ENCODE peak calls at places on chromosomes 6 and 20, in seven cellular contexts. One of them, this sample, is unnamed.

GRCh38 chr6:131733376-131734016 is 22.7 kb upstream of the CTAGE9 start:
- DNase-seq in T-helper 17 cell: no peak
- DNase-seq in D341Med: no peak
- DNase-seq in stimulated activated naive CD8-positive, alpha-beta T cell treated with anti-CD3 and anti-CD28 coated beads, Interleukin-15, amount 100 ng/mL, for 72 hours: no peak
- DNase-seq in activated naive CD4-positive, alpha-beta T cell: no peak
- DNase-seq in PC-3: no peak
- DNase-seq in type B pancreatic cell: no peak
- DNase-seq in this sample: no peak

GRCh38 chr6:98847767-98848538 is 13.6 kb downstream of the POU3F2 start:
- DNase-seq in type B pancreatic cell: peak
- DNase-seq in D341Med: no peak
- DNase-seq in PC-3: no peak
- DNase-seq in activated naive CD4-positive, alpha-beta T cell: no peak
- DNase-seq in T-helper 17 cell: no peak
- DNase-seq in stimulated activated naive CD8-positive, alpha-beta T cell treated with anti-CD3 and anti-CD28 coated beads, Interleukin-15, amount 100 ng/mL, for 72 hours: no peak
- DNase-seq in this sample: no peak

GRCh38 chr6:168927026-168927425 is 326.6 kb downstream of the THBS2 start:
- DNase-seq in activated naive CD4-positive, alpha-beta T cell: no peak
- DNase-seq in T-helper 17 cell: no peak
- DNase-seq in PC-3: no peak
- DNase-seq in stimulated activated naive CD8-positive, alpha-beta T cell treated with anti-CD3 and anti-CD28 coated beads, Interleukin-15, amount 100 ng/mL, for 72 hours: no peak
- DNase-seq in D341Med: no peak
- DNase-seq in type B pancreatic cell: no peak
- DNase-seq in this sample: no peak

GRCh38 chr6:12012231-12012565 is at the start of gene HIVEP1:
- DNase-seq in T-helper 17 cell: no peak
- DNase-seq in type B pancreatic cell: peak
- DNase-seq in PC-3: no peak
- DNase-seq in D341Med: peak
- DNase-seq in stimulated activated naive CD8-positive, alpha-beta T cell treated with anti-CD3 and anti-CD28 coated beads, Interleukin-15, amount 100 ng/mL, for 72 hours: peak
- DNase-seq in activated naive CD4-positive, alpha-beta T cell: no peak
- DNase-seq in this sample: no peak

GRCh38 chr20:11777861-11778570 is 139.7 kb upstream of the BTBD3 start:
- DNase-seq in activated naive CD4-positive, alpha-beta T cell: no peak
- DNase-seq in PC-3: peak
- DNase-seq in type B pancreatic cell: no peak
- DNase-seq in stimulated activated naive CD8-positive, alpha-beta T cell treated with anti-CD3 and anti-CD28 coated beads, Interleukin-15, amount 100 ng/mL, for 72 hours: no peak
- DNase-seq in D341Med: no peak
- DNase-seq in T-helper 17 cell: no peak
- DNase-seq in this sample: peak

GRCh38 chr6:26352315-26352714 is 12.7 kb upstream of the BTN3A2 start:
- DNase-seq in PC-3: no peak
- DNase-seq in T-helper 17 cell: no peak
- DNase-seq in stimulated activated naive CD8-positive, alpha-beta T cell treated with anti-CD3 and anti-CD28 coated beads, Interleukin-15, amount 100 ng/mL, for 72 hours: no peak
- DNase-seq in activated naive CD4-positive, alpha-beta T cell: no peak
- DNase-seq in type B pancreatic cell: no peak
- DNase-seq in D341Med: no peak
- DNase-seq in this sample: no peak

GRCh38 chr6:152572395-152573061 is 64.6 kb downstream of the SYNE1 start:
- DNase-seq in PC-3: peak
- DNase-seq in D341Med: no peak
- DNase-seq in type B pancreatic cell: no peak
- DNase-seq in stimulated activated naive CD8-positive, alpha-beta T cell treated with anti-CD3 and anti-CD28 coated beads, Interleukin-15, amount 100 ng/mL, for 72 hours: no peak
- DNase-seq in activated naive CD4-positive, alpha-beta T cell: no peak
- DNase-seq in T-helper 17 cell: no peak
- DNase-seq in this sample: no peak

GRCh38 chr20:60437418-60437817 is 479.2 kb downstream of the CDH26 start:
- DNase-seq in PC-3: no peak
- DNase-seq in type B pancreatic cell: no peak
- DNase-seq in D341Med: no peak
- DNase-seq in activated naive CD4-positive, alpha-beta T cell: no peak
- DNase-seq in T-helper 17 cell: no peak
- DNase-seq in stimulated activated naive CD8-positive, alpha-beta T cell treated with anti-CD3 and anti-CD28 coated beads, Interleukin-15, amount 100 ng/mL, for 72 hours: no peak
- DNase-seq in this sample: no peak

GRCh38 chr6:14665827-14666724 is 548.5 kb downstream of the CD83 start:
- DNase-seq in type B pancreatic cell: no peak
- DNase-seq in activated naive CD4-positive, alpha-beta T cell: no peak
- DNase-seq in T-helper 17 cell: no peak
- DNase-seq in PC-3: peak
- DNase-seq in stimulated activated naive CD8-positive, alpha-beta T cell treated with anti-CD3 and anti-CD28 coated beads, Interleukin-15, amount 100 ng/mL, for 72 hours: peak
- DNase-seq in D341Med: no peak
- DNase-seq in this sample: no peak

GRCh38 chr6:2917065-2917464 is 14.0 kb upstream of the SERPINB9 start:
- DNase-seq in T-helper 17 cell: no peak
- DNase-seq in type B pancreatic cell: no peak
- DNase-seq in activated naive CD4-positive, alpha-beta T cell: no peak
- DNase-seq in stimulated activated naive CD8-positive, alpha-beta T cell treated with anti-CD3 and anti-CD28 coated beads, Interleukin-15, amount 100 ng/mL, for 72 hours: no peak
- DNase-seq in PC-3: no peak
- DNase-seq in D341Med: no peak
- DNase-seq in this sample: no peak